ENCODE peak calls at places on chromosomes 12 and 14, in eight cellular contexts. Q is HCT116, D is HepG2, L is endothelial cell of umbilical vein, T is K562, M is H1, R is SK-N-SH, G is A549. V is an unnamed sample.

GRCh38 chr12:69657376-69658137 is 41.5 kb downstream of the BEST3 start:
- DNase-seq in Q (no peak), D (peak), L (no peak), T (peak), M (no peak), R (no peak), G (no peak), V (no peak)

GRCh38 chr14:63435838-63436237 is 107.3 kb downstream of the PPP2R5E start:
- DNase-seq in Q (no peak), D (peak), L (no peak), T (no peak), M (no peak), R (no peak), G (no peak), V (no peak)

GRCh38 chr12:131102991-131103609 is 149.4 kb downstream of the ADGRD1 start:
- DNase-seq in Q (no peak), D (no peak), L (no peak), T (no peak), M (peak), R (no peak), G (no peak), V (no peak)

GRCh38 chr14:100306506-100307214 is 416 bp upstream of the SLC25A29 start:
- DNase-seq in Q (peak), D (peak), L (peak), T (peak), M (peak), R (peak), G (peak), V (peak)

GRCh38 chr12:44127966-44128365 is 292.1 kb downstream of the TMEM117 start:
- DNase-seq in Q (no peak), D (no peak), L (no peak), T (no peak), M (no peak), R (no peak), G (no peak), V (no peak)

GRCh38 chr12:70603044-70603443 is 34.2 kb downstream of the PTPRB start:
- DNase-seq in Q (no peak), D (no peak), L (peak), T (no peak), M (no peak), R (no peak), G (no peak), V (no peak)

GRCh38 chr12:115920395-115921183 is 356.9 kb downstream of the MED13L start:
- DNase-seq in Q (no peak), D (no peak), L (no peak), T (no peak), M (no peak), R (no peak), G (no peak), V (no peak)

GRCh38 chr12:101110856-101111255 is 99.2 kb downstream of the SLC5A8 start:
- DNase-seq in Q (no peak), D (no peak), L (no peak), T (no peak), M (no peak), R (no peak), G (no peak), V (no peak)

GRCh38 chr12:31005944-31006361 is 67.7 kb upstream of the DDX11 start:
- DNase-seq in Q (peak), D (no peak), L (no peak), T (no peak), M (no peak), R (peak), G (peak), V (no peak)

GRCh38 chr12:117118838-117119591 is 19.8 kb upstream of the TESC start:
- DNase-seq in Q (no peak), D (peak), L (no peak), T (no peak), M (peak), R (no peak), G (no peak), V (no peak)

GRCh38 chr12:69623970-69624369 is 13.3 kb upstream of the LRRC10 start:
- DNase-seq in Q (no peak), D (no peak), L (no peak), T (peak), M (no peak), R (peak), G (no peak), V (no peak)

GRCh38 chr14:54683882-54684794 is 117.2 kb downstream of the SAMD4A start:
- DNase-seq in Q (no peak), D (no peak), L (peak), T (no peak), M (peak), R (peak), G (no peak), V (no peak)

DNA sequence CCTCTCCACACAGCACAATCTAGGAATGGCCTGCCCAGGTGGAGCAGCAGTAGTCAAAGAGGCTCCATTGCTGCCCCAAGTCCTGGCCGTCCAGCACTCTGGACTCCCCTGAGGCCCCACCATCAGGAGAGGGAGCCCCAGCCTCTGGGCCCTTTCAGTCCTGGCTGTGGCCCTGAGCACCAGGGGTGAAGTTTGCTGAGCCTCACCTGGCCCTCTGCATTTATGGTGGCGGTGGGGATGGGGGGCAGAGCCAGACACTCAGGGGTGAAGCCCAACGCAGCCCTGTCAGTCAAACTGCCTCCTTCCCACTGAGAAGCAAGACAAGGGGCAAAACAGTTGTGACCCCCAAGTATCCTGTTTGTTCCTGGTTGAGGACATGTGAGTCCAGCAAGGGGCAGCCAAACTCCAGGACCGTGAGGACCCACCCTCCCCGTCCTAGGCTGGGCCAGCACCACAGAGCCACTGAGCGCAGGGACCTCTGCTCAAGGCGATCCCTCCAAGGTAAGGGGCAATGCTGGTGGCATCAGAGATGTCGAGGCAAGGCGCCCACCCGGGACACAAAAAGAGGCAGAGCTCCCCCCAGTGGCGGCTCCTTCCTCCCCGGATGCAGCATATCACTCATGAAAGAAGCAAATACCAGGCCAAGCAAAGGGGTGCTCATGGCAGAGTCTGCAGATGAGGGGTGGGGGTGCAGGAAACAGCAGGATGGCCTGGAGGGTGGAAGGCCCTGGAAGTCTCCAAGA is 4.8 kb upstream of the AMN start:
- DNase-seq in Q (peak), D (peak), L (peak), T (peak), M (peak), R (peak), G (peak), V (peak)
- TF ChIP-seq MAX in Q (no peak), D (no peak), L (no peak), T (no peak), M (no peak), R (no peak), G (no peak), V (no peak)

DNA sequence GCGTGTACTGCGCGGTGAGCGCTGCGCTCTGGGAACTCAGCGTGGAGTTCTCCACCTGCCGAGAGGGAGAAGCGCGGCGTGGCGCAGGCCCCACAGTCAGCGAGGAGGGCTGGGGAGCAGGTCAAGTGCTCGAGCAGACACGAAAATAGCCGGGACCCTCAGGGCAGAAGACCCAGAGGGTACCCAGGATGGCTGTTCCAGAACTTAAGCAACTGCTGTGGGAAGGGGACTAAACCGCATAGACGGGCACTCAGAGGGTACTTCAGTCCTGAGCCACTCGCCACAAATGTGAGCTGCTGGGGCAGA is 59.4 kb upstream of the GPR68 start:
- DNase-seq in Q (no peak), D (no peak), L (no peak), T (no peak), M (no peak), R (no peak), G (no peak), V (no peak)
- H3K4me3 ChIP-seq in Q (no peak), D (no peak), L (no peak), T (no peak), M (no peak), R (no peak), G (no peak), V (no peak)

GRCh38 chr14:81313200-81313599 is 86.9 kb downstream of the STON2 start:
- DNase-seq in Q (no peak), D (no peak), L (no peak), T (no peak), M (no peak), R (no peak), G (no peak), V (no peak)
- TF ChIP-seq MAX in Q (no peak), D (no peak), L (no peak), T (no peak), M (no peak), R (no peak), G (no peak), V (no peak)

GRCh38 chr14:61443481-61443880 is 122.1 kb downstream of the PRKCH start:
- DNase-seq in Q (no peak), D (no peak), L (no peak), T (no peak), M (no peak), R (no peak), G (no peak), V (no peak)
- H3K4me3 ChIP-seq in Q (no peak), D (no peak), L (no peak), T (no peak), M (no peak), R (no peak), G (no peak), V (no peak)

GRCh38 chr14:56414231-56414630 is 165.4 kb upstream of the TMEM260 start:
- DNase-seq in Q (no peak), D (no peak), L (peak), T (no peak), M (no peak), R (no peak), G (no peak), V (peak)
- TF ChIP-seq MAX in Q (no peak), D (no peak), L (no peak), T (no peak), M (no peak), R (no peak), G (no peak), V (no peak)

DNA sequence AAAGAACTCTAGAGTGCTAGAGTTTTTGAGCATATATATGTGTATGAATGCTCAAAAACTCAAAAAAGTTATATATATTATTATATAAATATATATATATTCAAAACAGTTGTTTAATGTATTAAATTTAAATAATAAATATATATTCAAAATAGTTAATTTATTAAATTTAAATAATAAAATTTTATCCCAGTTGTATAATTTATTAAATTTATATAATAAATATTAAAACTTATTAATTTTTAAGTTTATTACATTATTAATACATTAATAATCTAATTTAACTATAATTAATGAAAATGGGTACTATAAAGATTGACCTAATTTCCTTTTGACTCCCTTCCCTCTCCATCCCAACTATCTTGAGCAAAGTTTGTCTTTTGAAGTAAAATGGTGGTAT is 97.8 kb downstream of the RERG start:
- DNase-seq in Q (no peak), D (no peak), L (no peak), T (no peak), M (no peak), R (no peak), G (no peak), V (no peak)
- H3K4me3 ChIP-seq in Q (no peak), D (no peak), L (no peak), T (no peak), M (no peak), R (no peak), G (no peak), V (no peak)

DNA sequence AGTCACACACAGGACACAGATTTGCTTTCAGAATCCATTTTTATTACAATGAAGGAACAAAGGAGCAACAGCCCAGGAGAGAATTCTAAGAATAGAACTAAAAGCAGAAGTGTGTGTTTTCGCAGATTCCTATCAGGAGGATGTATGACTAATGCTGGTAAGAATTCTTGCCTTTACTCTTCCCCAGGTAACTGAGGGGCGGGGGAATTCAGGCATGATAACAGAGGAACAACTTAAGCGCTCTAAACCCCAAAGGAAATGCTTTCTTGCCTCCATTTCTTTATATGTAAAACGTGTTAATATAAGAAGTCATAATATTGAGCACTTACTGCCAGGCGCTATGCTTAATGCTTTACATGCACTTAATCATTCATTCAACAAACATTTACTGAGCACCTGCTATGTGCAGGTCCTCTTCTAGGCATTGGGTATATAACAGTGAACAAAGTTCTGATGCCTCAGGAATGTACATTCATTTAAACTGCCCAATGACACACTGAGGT is 4.5 kb downstream of the HCAR1 start:
- DNase-seq in Q (peak), D (peak), L (peak), T (no peak), M (no peak), R (no peak), G (no peak), V (peak)
- TF ChIP-seq MAX in Q (no peak), D (no peak), L (no peak), T (no peak), M (no peak), R (no peak), G (no peak), V (no peak)

GRCh38 chr14:73277376-73277775 is 40.1 kb downstream of the PAPLN start:
- DNase-seq in Q (no peak), D (no peak), L (no peak), T (no peak), M (no peak), R (no peak), G (no peak), V (no peak)
- H3K4me3 ChIP-seq in Q (no peak), D (no peak), L (no peak), T (no peak), M (no peak), R (no peak), G (no peak), V (no peak)

DNA sequence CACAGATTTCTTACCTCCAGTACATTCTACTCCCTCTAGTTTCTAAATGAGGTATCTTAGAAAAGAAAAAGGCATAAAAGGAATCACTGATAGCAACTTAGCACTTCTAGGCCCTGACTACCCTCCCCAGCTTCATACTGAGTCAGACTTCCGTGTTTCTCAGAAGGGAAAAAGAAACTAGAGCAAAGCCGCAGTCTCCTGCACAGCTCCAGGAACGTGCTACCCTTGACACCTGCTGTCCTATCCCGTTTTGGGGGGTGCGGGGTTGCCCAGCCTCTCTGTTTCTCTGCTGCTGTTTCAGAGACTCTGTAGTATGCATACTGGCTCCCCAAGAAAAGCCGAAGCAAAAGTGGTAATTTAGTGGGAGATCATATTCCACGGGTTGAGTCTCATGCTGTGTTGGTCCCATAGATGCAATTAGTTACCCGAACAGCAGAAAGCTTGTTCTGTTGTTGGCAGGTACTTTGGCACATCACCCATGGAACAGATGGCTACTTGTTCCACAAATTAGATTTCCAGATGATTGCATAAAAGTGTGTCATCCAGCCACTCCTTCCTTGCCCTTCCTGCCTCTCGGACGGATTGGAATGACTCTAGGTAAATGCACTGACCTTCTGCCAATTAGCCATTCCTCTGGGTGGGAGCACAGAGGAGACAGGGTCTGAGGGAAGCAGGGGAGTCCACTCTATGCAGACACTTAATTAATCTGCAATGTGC is 438.1 kb downstream of the FUT8 start:
- DNase-seq in Q (no peak), D (no peak), L (no peak), T (no peak), M (no peak), R (peak), G (no peak), V (no peak)
- TF ChIP-seq MAX in Q (no peak), D (no peak), L (no peak), T (no peak), M (no peak), R (no peak), G (no peak), V (no peak)

GRCh38 chr12:50507474-50507838 is 2.7 kb downstream of the DIP2B start:
- DNase-seq in Q (no peak), D (no peak), L (no peak), T (no peak), M (no peak), R (no peak), G (no peak), V (no peak)
- H3K4me3 ChIP-seq in Q (no peak), D (peak), L (no peak), T (no peak), M (no peak), R (no peak), G (no peak), V (no peak)

V was measured in NB4.